ENCODE peak calls at places on chromosomes 6 and 20, in seven cellular contexts. D, Y, P, K, B, J and T are unnamed samples.

GRCh38 chr20:17570347-17571152 is 675 bp downstream of the DSTN start:
- DNase-seq in K (peak; percentile 64), B (peak; percentile 4), D (peak; percentile 23), J (peak; percentile 86), P (peak; percentile 22), Y (peak; percentile 75), T (peak; percentile 60)

GRCh38 chr6:15457121-15457646 is 205.6 kb downstream of the DTNBP1 start:
- DNase-seq in Y (no peak), D (no peak), B (no peak), J (no peak), P (no peak), K (no peak), T (no peak)

GRCh38 chr6:16437095-16437494 is 198.7 kb downstream of the GMPR start:
- DNase-seq in D (no peak), J (no peak), Y (no peak), P (no peak), K (no peak), B (no peak), T (no peak)

GRCh38 chr20:58810116-58810878 is 40.4 kb downstream of the GNAS-AS1 start:
- DNase-seq in J (no peak), Y (no peak), D (no peak), P (no peak), B (no peak), K (no peak), T (no peak)

GRCh38 chr6:16901777-16902176 is 140.5 kb upstream of the ATXN1 start:
- DNase-seq in Y (no peak), D (no peak), B (no peak), J (peak; percentile 82), P (no peak), K (peak; percentile 42), T (peak; percentile 43)

GRCh38 chr20:34891166-34892062 is 15.0 kb downstream of the ACSS2 start:
- DNase-seq in Y (no peak), B (no peak), K (no peak), P (no peak), D (no peak), J (no peak), T (no peak)

GRCh38 chr6:116973992-116974391 is 97.0 kb downstream of the RFX6 start:
- DNase-seq in J (no peak), D (no peak), B (no peak), K (no peak), Y (no peak), P (no peak), T (no peak)

GRCh38 chr6:130033999-130034814 is 15.8 kb downstream of the L3MBTL3 start:
- DNase-seq in B (no peak), K (no peak), J (no peak), P (no peak), Y (no peak), D (no peak), T (peak; percentile 41)

GRCh38 chr6:36139431-36139830 is 9.1 kb downstream of the MAPK13 start:
- DNase-seq in J (no peak), P (no peak), Y (peak; percentile 69), B (no peak), D (no peak), K (no peak), T (no peak)

GRCh38 chr20:62448788-62449187 is 21.4 kb upstream of the RBBP8NL start:
- DNase-seq in J (no peak), D (no peak), Y (no peak), P (no peak), B (no peak), K (no peak), T (no peak)

DNA sequence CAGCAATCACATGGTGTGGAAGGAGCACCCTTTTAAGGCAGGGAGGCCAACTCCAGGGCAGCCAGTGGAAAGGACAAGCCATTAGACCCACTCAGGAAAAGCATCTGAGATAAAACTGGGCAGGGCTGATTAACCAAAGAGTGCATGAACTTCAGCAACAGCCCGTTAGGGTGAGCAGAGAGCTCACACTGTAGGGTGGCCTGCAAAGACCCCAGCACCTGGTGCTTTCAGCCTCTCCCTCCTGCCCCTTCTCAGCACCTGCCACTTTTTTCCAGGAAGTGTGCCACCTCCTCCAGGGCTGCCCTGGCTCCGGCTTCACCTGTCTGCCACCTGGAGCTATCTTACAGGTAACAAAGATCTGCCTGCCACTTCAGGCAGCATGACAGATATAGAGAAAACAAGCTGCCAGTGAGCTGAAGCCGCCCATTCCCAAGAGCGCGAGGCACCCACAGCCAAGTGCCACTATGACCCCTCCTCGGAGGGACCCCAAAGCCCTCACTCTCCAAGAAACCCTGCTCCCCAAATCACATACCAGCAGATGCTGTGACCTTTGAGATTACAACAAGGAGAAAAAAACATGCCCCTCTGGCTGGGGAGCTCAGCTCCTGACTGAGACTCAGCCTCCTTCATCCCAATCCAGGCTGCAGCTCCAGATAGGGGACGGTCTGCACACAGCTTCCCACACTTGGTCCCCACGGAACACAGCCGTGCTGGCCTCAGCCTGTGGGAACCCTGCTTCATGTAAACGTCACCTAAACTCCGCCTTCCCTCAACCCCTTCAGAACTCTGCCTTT is 71.2 kb downstream of the ABHD12 start:
- DNase-seq in B (no peak), P (no peak), K (no peak), Y (peak; percentile 45), J (peak; percentile 42), D (no peak), T (no peak)
- H3K4me1 ChIP-seq in B (no peaks in the 10 kb centered on the region), P (no peaks in the 10 kb centered on the region), K (peaks cover 15% of the 10 kb centered on the region), Y (peaks cover 25% of the 10 kb centered on the region), J (no peaks in the 10 kb centered on the region), D (no peaks in the 10 kb centered on the region), T (no peaks in the 10 kb centered on the region)

DNA sequence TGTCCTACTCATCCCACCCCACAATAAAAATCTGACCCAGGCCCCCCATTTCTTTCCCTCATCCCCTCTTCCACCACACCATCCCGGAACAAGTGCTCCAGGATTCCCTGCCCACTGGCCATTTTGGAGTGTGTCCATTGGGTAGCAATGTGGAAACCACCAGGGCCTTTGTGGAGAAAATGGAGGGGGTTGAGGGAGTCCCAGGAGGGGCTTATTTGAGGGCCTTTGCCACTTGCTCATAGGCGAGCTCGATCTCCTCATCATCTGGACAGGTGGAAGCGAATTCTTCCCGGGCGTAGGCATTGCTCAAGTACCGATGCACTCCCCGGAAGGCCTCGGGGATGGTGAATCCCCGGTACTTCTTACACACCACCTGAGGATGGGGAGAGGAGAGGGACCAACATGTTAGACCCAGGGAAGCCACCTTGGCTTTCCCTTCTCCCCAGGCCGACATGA is 1.6 kb upstream of the DDAH2 start:
- DNase-seq in B (no peak), Y (no peak), P (no peak), D (no peak), K (no peak), J (no peak), T (no peak)
- H3K4me1 ChIP-seq in B (peaks cover 40% of the 10 kb centered on the region), Y (peaks cover 7% of the 10 kb centered on the region), P (peaks cover 52% of the 10 kb centered on the region), D (peaks cover 5% of the 10 kb centered on the region), K (peaks cover 64% of the 10 kb centered on the region), J (no peaks in the 10 kb centered on the region), T (peaks cover 6% of the 10 kb centered on the region)

GRCh38 chr20:44345147-44345546 is 8.3 kb downstream of the R3HDML start:
- DNase-seq in J (no peak), D (no peak), P (no peak), Y (no peak), K (no peak), B (no peak), T (no peak)
- H3K4me1 ChIP-seq in J (no peaks in the 10 kb centered on the region), D (peaks cover 6% of the 10 kb centered on the region), P (no peaks in the 10 kb centered on the region), Y (no peaks in the 10 kb centered on the region), K (no peaks in the 10 kb centered on the region), B (no peaks in the 10 kb centered on the region), T (no peaks in the 10 kb centered on the region)

GRCh38 chr20:18801516-18801915 is 12.1 kb upstream of the SCP2D1 start:
- DNase-seq in J (no peak), D (no peak), B (no peak), Y (no peak), P (no peak), K (no peak), T (no peak)

GRCh38 chr20:18805881-18806280 is 7.7 kb upstream of the SCP2D1 start:
- DNase-seq in K (no peak), J (no peak), P (no peak), Y (no peak), D (no peak), B (no peak), T (no peak)

GRCh38 chr20:18796282-18796833 is 17.2 kb upstream of the SCP2D1 start:
- DNase-seq in Y (no peak), P (no peak), D (no peak), K (no peak), B (no peak), J (no peak), T (no peak)

GRCh38 chr20:18802012-18802634 is 11.5 kb upstream of the SCP2D1 start:
- DNase-seq in K (no peak), D (no peak), B (no peak), J (no peak), P (no peak), Y (no peak), T (no peak)
- H3K4me1 ChIP-seq in K (no peaks in the 10 kb centered on the region), D (no peaks in the 10 kb centered on the region), B (no peaks in the 10 kb centered on the region), J (no peaks in the 10 kb centered on the region), P (peaks cover 18% of the 10 kb centered on the region), Y (no peaks in the 10 kb centered on the region), T (no peaks in the 10 kb centered on the region)

GRCh38 chr20:40897177-40897700 is 131.4 kb upstream of the TOP1 start:
- DNase-seq in Y (no peak), P (no peak), B (no peak), K (no peak), J (no peak), D (no peak), T (no peak)
- H3K4me1 ChIP-seq in Y (no peaks in the 10 kb centered on the region), P (no peaks in the 10 kb centered on the region), B (no peaks in the 10 kb centered on the region), K (peaks cover 5% of the 10 kb centered on the region), J (no peaks in the 10 kb centered on the region), D (no peaks in the 10 kb centered on the region), T (no peaks in the 10 kb centered on the region)

GRCh38 chr6:169722362-169723199 is 1.7 kb downstream of the PHF10 start:
- DNase-seq in D (no peak), K (peak; percentile 57), B (no peak), J (peak; percentile 80), P (no peak), Y (peak; percentile 56), T (no peak)

GRCh38 chr6:169720207-169720855 is 4.0 kb downstream of the PHF10 start:
- DNase-seq in B (no peak), P (no peak), K (no peak), J (no peak), D (no peak), Y (no peak), T (no peak)

GRCh38 chr6:169723200-169723909 is 945 bp downstream of the PHF10 start:
- DNase-seq in K (peak; percentile 88), J (peak; percentile 94), B (peak; percentile 58), Y (peak; percentile 87), P (peak; percentile 75), D (no peak), T (peak; percentile 73)

GRCh38 chr6:169714595-169714994 is 9.7 kb downstream of the PHF10 start:
- DNase-seq in P (no peak), K (no peak), J (no peak), D (no peak), B (no peak), Y (no peak), T (no peak)

DNA sequence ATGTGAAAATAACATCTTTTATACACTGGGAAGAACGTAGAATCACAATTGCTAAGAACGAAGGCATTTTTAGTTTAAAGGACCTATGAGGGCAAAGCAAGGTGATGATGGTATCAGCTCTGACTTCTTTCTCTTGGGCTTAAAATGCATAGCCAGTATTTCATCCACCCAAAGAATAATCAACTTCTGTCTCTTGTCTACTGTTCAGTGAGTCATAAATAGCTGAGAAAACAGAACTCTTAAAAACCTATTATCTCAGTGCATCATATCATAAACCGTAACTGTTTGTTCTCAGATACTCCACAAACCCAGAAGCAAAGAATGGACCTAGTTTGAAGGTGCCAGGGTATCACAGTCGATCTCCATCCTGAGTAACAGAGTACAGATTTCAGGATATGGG is 5.2 kb downstream of the PHF10 start:
- DNase-seq in D (no peak), P (no peak), Y (no peak), B (no peak), K (no peak), J (no peak), T (no peak)
- H3K4me1 ChIP-seq in D (no peaks in the 10 kb centered on the region), P (peaks cover 35% of the 10 kb centered on the region), Y (peaks cover 15% of the 10 kb centered on the region), B (peaks cover 40% of the 10 kb centered on the region), K (peaks cover 25% of the 10 kb centered on the region), J (no peaks in the 10 kb centered on the region), T (no peaks in the 10 kb centered on the region)

GRCh38 chr20:36240076-36240475 is 3.8 kb downstream of the AAR2 start:
- DNase-seq in Y (no peak), J (no peak), B (no peak), D (no peak), P (no peak), K (no peak), T (no peak)
- H3K4me1 ChIP-seq in Y (peaks cover 11% of the 10 kb centered on the region), J (no peaks in the 10 kb centered on the region), B (peaks cover 26% of the 10 kb centered on the region), D (peaks cover 3% of the 10 kb centered on the region), P (peaks cover 33% of the 10 kb centered on the region), K (peaks cover 31% of the 10 kb centered on the region), T (peaks cover 4% of the 10 kb centered on the region)